ENCODE peak calls at places on chromosomes 12 and 14, in eight cellular contexts. H is right cardiac atrium, X is H4, M is left colon, P is Right ventricle myocardium superior, L is RWPE2, U is kidney, S is GM10248. C is an unnamed sample.
A peak's percentile ranks its signal among the peaks of the same experiment; 100 is the strongest.

GRCh38 chr14:102941419-102942011 is 19.1 kb downstream of the AMN start:
- DNase-seq in H (no peak), X (no peak), M (no peak), P (no peak), L (no peak), U (peak; percentile 33), S (no peak), C (no peak)

GRCh38 chr12:51847830-51848727 is at the start of gene FIGNL2:
- DNase-seq in H (peak; percentile 71), X (no peak), M (no peak), P (peak; percentile 54), L (no peak), U (peak; percentile 85), S (no peak), C (no peak)

GRCh38 chr12:67269632-67270578 is 747 bp downstream of the CAND1 start:
- DNase-seq in H (peak; percentile 82), X (peak; percentile 13), M (peak; percentile 65), P (peak; percentile 68), L (peak; percentile 64), U (peak; percentile 90), S (peak; percentile 27), C (peak; percentile 58)

GRCh38 chr12:7642287-7642686 is 23.4 kb downstream of the APOBEC1 start:
- DNase-seq in H (no peak), X (no peak), M (no peak), P (no peak), L (no peak), U (no peak), S (no peak), C (no peak)

GRCh38 chr12:132711169-132711843 is 664 bp downstream of the PGAM5 start:
- DNase-seq in H (no peak), X (no peak), M (peak; percentile 46), P (no peak), L (no peak), U (peak; percentile 80), S (peak; percentile 53), C (no peak)

GRCh38 chr14:70808402-70809237 is 693 bp downstream of the MAP3K9 start:
- DNase-seq in H (peak; percentile 63), X (peak; percentile 25), M (peak; percentile 66), P (peak; percentile 51), L (peak; percentile 80), U (peak; percentile 82), S (peak; percentile 49), C (peak; percentile 40)

GRCh38 chr12:76976777-76977465 is 88.4 kb downstream of the E2F7 start:
- DNase-seq in H (no peak), X (no peak), M (no peak), P (no peak), L (no peak), U (no peak), S (no peak), C (no peak)

GRCh38 chr12:39958377-39958776 is 147.5 kb downstream of the SLC2A13 start:
- DNase-seq in H (no peak), X (no peak), M (no peak), P (no peak), L (no peak), U (no peak), S (no peak), C (no peak)

GRCh38 chr14:34081576-34082136 is 130.8 kb upstream of the EGLN3 start:
- DNase-seq in H (no peak), X (peak; percentile 83), M (no peak), P (no peak), L (no peak), U (no peak), S (no peak), C (no peak)

GRCh38 chr14:105197274-105197673 is 16.2 kb upstream of the NUDT14 start:
- DNase-seq in H (peak; percentile 83), X (no peak), M (no peak), P (peak; percentile 78), L (no peak), U (no peak), S (no peak), C (no peak)

GRCh38 chr12:113891737-113892520 is 74.2 kb downstream of the RBM19 start:
- DNase-seq in H (no peak), X (no peak), M (no peak), P (no peak), L (no peak), U (no peak), S (no peak), C (no peak)

GRCh38 chr12:120692524-120693033 is 5.6 kb downstream of the MLEC start:
- DNase-seq in H (no peak), X (peak; percentile 50), M (no peak), P (no peak), L (no peak), U (no peak), S (no peak), C (no peak)

GRCh38 chr12:59115995-59116394 is 195.7 kb upstream of the LRIG3 start:
- DNase-seq in H (no peak), X (no peak), M (no peak), P (no peak), L (no peak), U (no peak), S (no peak), C (no peak)

GRCh38 chr14:84442481-84442880 is 1087.5 kb upstream of the FLRT2 start:
- DNase-seq in H (no peak), X (no peak), M (no peak), P (no peak), L (no peak), U (no peak), S (no peak), C (no peak)

GRCh38 chr14:24578558-24578957 is 2.5 kb upstream of the CTSG start:
- DNase-seq in H (no peak), X (no peak), M (no peak), P (no peak), L (no peak), U (no peak), S (no peak), C (no peak)

GRCh38 chr14:100278702-100279101 is 27.5 kb downstream of the SLC25A29 start:
- DNase-seq in H (no peak), X (peak; percentile 55), M (no peak), P (no peak), L (no peak), U (no peak), S (peak; percentile 39), C (no peak)

GRCh38 chr14:20376071-20376588 is 32.7 kb downstream of the PARP2 start:
- DNase-seq in H (no peak), X (no peak), M (peak; percentile 74), P (no peak), L (no peak), U (no peak), S (no peak), C (no peak)

GRCh38 chr12:51729331-51729730 is 119.2 kb downstream of the FIGNL2 start:
- DNase-seq in H (no peak), X (no peak), M (no peak), P (no peak), L (no peak), U (no peak), S (no peak), C (no peak)

GRCh38 chr12:66235626-66236281 is 46.7 kb downstream of the IRAK3 start:
- DNase-seq in H (no peak), X (peak; percentile 14), M (no peak), P (no peak), L (no peak), U (no peak), S (no peak), C (no peak)

GRCh38 chr12:98503593-98504367 is 11.6 kb upstream of the TMPO start:
- DNase-seq in H (peak; percentile 98), X (peak; percentile 88), M (peak; percentile 98), P (peak; percentile 96), L (peak; percentile 87), U (peak; percentile 98), S (peak; percentile 88), C (peak; percentile 98)

GRCh38 chr14:68173227-68173972 is 353.8 kb downstream of the RAD51B start:
- DNase-seq in H (no peak), X (no peak), M (no peak), P (no peak), L (no peak), U (no peak), S (no peak), C (no peak)

GRCh38 chr12:75889214-75889613 is 142.4 kb downstream of the PHLDA1 start:
- DNase-seq in H (no peak), X (no peak), M (no peak), P (no peak), L (no peak), U (no peak), S (no peak), C (no peak)

GRCh38 chr12:93786669-93787397 is 109.7 kb downstream of the CRADD start:
- DNase-seq in H (no peak), X (no peak), M (no peak), P (no peak), L (no peak), U (no peak), S (no peak), C (no peak)

GRCh38 chr14:75375983-75376382 is 51.8 kb upstream of the JDP2 start:
- DNase-seq in H (no peak), X (no peak), M (no peak), P (no peak), L (no peak), U (no peak), S (no peak), C (no peak)

GRCh38 chr12:131803995-131804521 is 24.1 kb upstream of the MMP17 start:
- DNase-seq in H (peak; percentile 75), X (no peak), M (peak; percentile 48), P (no peak), L (no peak), U (peak; percentile 59), S (no peak), C (no peak)

GRCh38 chr14:20454359-20454644 is 310 bp downstream of the OSGEP start:
- DNase-seq in H (no peak), X (peak; percentile 69), M (peak; percentile 91), P (no peak), L (no peak), U (no peak), S (no peak), C (peak; percentile 79)

GRCh38 chr12:4506870-4507269 is 31.8 kb upstream of the RAD51AP1 start:
- DNase-seq in H (no peak), X (peak; percentile 73), M (no peak), P (no peak), L (no peak), U (no peak), S (peak; percentile 67), C (no peak)

C was measured in pancreas.